ENCODE peak calls at places on chromosomes 6 and 20, in six cellular contexts. I is BE2C, J is K562, C is neural progenitor cell, K is RWPE1, R is astrocyte. D is an unnamed sample.

GRCh38 chr6:24543683-24544082 is 48.9 kb downstream of the ALDH5A1 start:
- DNase-seq in C (no peak), R (no peak), J (no peak), I (peak; percentile 71), K (no peak), D (no peak)

GRCh38 chr6:133595076-133595868 is 293.6 kb upstream of the TCF21 start:
- DNase-seq in R (no peak), C (no peak), I (no peak), K (no peak), J (no peak), D (no peak)

GRCh38 chr6:108561742-108562502 is 1.2 kb downstream of the FOXO3 start:
- DNase-seq in I (peak; percentile 43), C (peak; percentile 60), J (peak; percentile 31), K (peak; percentile 22), R (no peak), D (no peak)

GRCh38 chr6:166497087-166497899 is 89.2 kb downstream of the RAMACL start:
- DNase-seq in J (no peak), R (peak; percentile 4), I (no peak), K (no peak), C (no peak), D (no peak)

GRCh38 chr6:39452746-39453145 is 130.2 kb upstream of the KCNK16 start:
- DNase-seq in J (no peak), K (no peak), C (no peak), R (no peak), I (no peak), D (no peak)

GRCh38 chr6:110101885-110102284 is 77.6 kb downstream of the WASF1 start:
- DNase-seq in J (peak; percentile 8), C (no peak), K (no peak), I (no peak), R (no peak), D (no peak)

GRCh38 chr6:17865243-17865642 is 122.2 kb downstream of the KIF13A start:
- DNase-seq in J (no peak), I (no peak), R (no peak), K (peak; percentile 88), C (no peak), D (peak; percentile 55)

GRCh38 chr6:15871211-15871770 is 208.5 kb upstream of the DTNBP1 start:
- DNase-seq in C (no peak), K (no peak), J (no peak), R (no peak), I (no peak), D (no peak)

GRCh38 chr20:41218466-41218865 is 81.1 kb downstream of the PLCG1 start:
- DNase-seq in I (no peak), C (no peak), J (no peak), R (peak; percentile 82), K (no peak), D (no peak)

GRCh38 chr6:72886170-72886569 is 264.3 kb downstream of the KCNQ5 start:
- DNase-seq in K (no peak), R (no peak), J (no peak), I (no peak), C (no peak), D (no peak)

GRCh38 chr6:88442731-88443130 is 276.6 kb upstream of the CNR1 start:
- DNase-seq in K (no peak), J (no peak), I (no peak), C (no peak), R (no peak), D (no peak)

GRCh38 chr6:11198663-11199603 is 33.5 kb downstream of the NEDD9 start:
- DNase-seq in K (no peak), R (peak; percentile 32), C (no peak), I (no peak), J (no peak), D (no peak)

GRCh38 chr6:11200356-11200755 is 32.1 kb downstream of the NEDD9 start:
- DNase-seq in K (no peak), R (peak; percentile 26), I (no peak), J (no peak), C (no peak), D (no peak)

GRCh38 chr6:11202513-11203305 is 29.8 kb downstream of the NEDD9 start:
- DNase-seq in I (no peak), J (no peak), R (peak; percentile 23), C (peak; percentile 70), K (no peak), D (no peak)

GRCh38 chr6:11201772-11202512 is 30.5 kb downstream of the NEDD9 start:
- DNase-seq in I (no peak), C (no peak), R (no peak), J (no peak), K (no peak), D (no peak)

GRCh38 chr6:11201015-11201414 is 31.5 kb downstream of the NEDD9 start:
- DNase-seq in C (no peak), J (no peak), K (no peak), I (no peak), R (no peak), D (no peak)
- TF ChIP-seq CTCF in C (no peak), J (no peak), K (no peak), I (no peak), R (no peak), D (no peak)

GRCh38 chr20:13267231-13267630 is 46.2 kb downstream of the ISM1 start:
- DNase-seq in I (no peak), R (no peak), C (no peak), J (no peak), K (no peak), D (no peak)

GRCh38 chr20:13270211-13270610 is 49.1 kb downstream of the ISM1 start:
- DNase-seq in K (no peak), R (no peak), C (no peak), J (no peak), I (no peak), D (no peak)

GRCh38 chr20:13265941-13266340 is 44.9 kb downstream of the ISM1 start:
- DNase-seq in I (no peak), R (no peak), J (no peak), C (no peak), K (no peak), D (no peak)

GRCh38 chr20:13271098-13271497 is 50.0 kb downstream of the ISM1 start:
- DNase-seq in C (no peak), I (no peak), K (no peak), R (no peak), J (no peak), D (no peak)

GRCh38 chr20:13268943-13269342 is 47.9 kb downstream of the ISM1 start:
- DNase-seq in R (no peak), K (no peak), I (no peak), J (no peak), C (no peak), D (no peak)
- TF ChIP-seq CTCF in R (no peak), K (no peak), I (no peak), J (no peak), C (no peak), D (no peak)

GRCh38 chr20:50112512-50113419 is at the start of gene UBE2V1:
- DNase-seq in C (peak; percentile 94), R (peak; percentile 71), J (peak; percentile 93), K (peak; percentile 99), I (peak; percentile 92), D (peak; percentile 40)
- TF ChIP-seq CTCF in C (peak; percentile 35), R (no peak), J (peak; percentile 43), K (peak; percentile 79), I (no peak), D (peak; percentile 24)

GRCh38 chr6:4788953-4789584 is 12.9 kb downstream of the CDYL start:
- DNase-seq in R (no peak), I (no peak), K (no peak), J (no peak), C (peak; percentile 28), D (no peak)

GRCh38 chr6:4788482-4788881 is 12.3 kb downstream of the CDYL start:
- DNase-seq in K (no peak), I (no peak), C (no peak), R (no peak), J (no peak), D (no peak)

GRCh38 chr6:4791174-4791573 is 15.0 kb downstream of the CDYL start:
- DNase-seq in I (no peak), C (no peak), R (no peak), J (no peak), K (no peak), D (no peak)

GRCh38 chr6:4786936-4787504 is 10.8 kb downstream of the CDYL start:
- DNase-seq in K (no peak), J (no peak), C (no peak), I (no peak), R (no peak), D (no peak)

GRCh38 chr6:4790158-4790899 is 14.1 kb downstream of the CDYL start:
- DNase-seq in K (no peak), C (no peak), J (no peak), I (no peak), R (no peak), D (no peak)
- TF ChIP-seq CTCF in K (no peak), C (peak; percentile 29), J (peak; percentile 33), I (no peak), R (peak; percentile 25), D (peak; percentile 4)

D was measured in LNCaP clone FGC.